ENCODE peak calls at places on chromosomes 7 and 10, in six cellular contexts. One of them, this sample, is unnamed.
A peak's percentile ranks its signal among the peaks of the same experiment; 100 is the strongest.

GRCh38 chr7:44515595-44516268 is 25.3 kb upstream of the NUDCD3 start:
- DNase-seq in globus pallidus: no peak
- DNase-seq in activated naive CD4-positive, alpha-beta T cell treated with anti-CD3 and anti-CD28 coated beads, Interleukin-2, amount 50 U/mL, for 72 hours: no peak
- DNase-seq in hippocampal formation: no peak
- DNase-seq in choroid plexus epithelial cell: no peak
- DNase-seq in right lobe of liver: no peak
- DNase-seq in this sample: no peak

GRCh38 chr7:42351313-42351935 is 114.4 kb upstream of the GLI3 start:
- DNase-seq in globus pallidus: no peak
- DNase-seq in activated naive CD4-positive, alpha-beta T cell treated with anti-CD3 and anti-CD28 coated beads, Interleukin-2, amount 50 U/mL, for 72 hours: no peak
- DNase-seq in hippocampal formation: no peak
- DNase-seq in choroid plexus epithelial cell: no peak
- DNase-seq in right lobe of liver: no peak
- DNase-seq in this sample: no peak

GRCh38 chr10:98528166-98528784 is 81.5 kb upstream of the HPS1 start:
- DNase-seq in globus pallidus: no peak
- DNase-seq in activated naive CD4-positive, alpha-beta T cell treated with anti-CD3 and anti-CD28 coated beads, Interleukin-2, amount 50 U/mL, for 72 hours: no peak
- DNase-seq in hippocampal formation: no peak
- DNase-seq in choroid plexus epithelial cell: no peak
- DNase-seq in right lobe of liver: no peak
- DNase-seq in this sample: peak; percentile 28

GRCh38 chr7:33061282-33061928 is 1.2 kb downstream of the NT5C3A start:
- DNase-seq in globus pallidus: no peak
- DNase-seq in activated naive CD4-positive, alpha-beta T cell treated with anti-CD3 and anti-CD28 coated beads, Interleukin-2, amount 50 U/mL, for 72 hours: no peak
- DNase-seq in hippocampal formation: no peak
- DNase-seq in choroid plexus epithelial cell: no peak
- DNase-seq in right lobe of liver: no peak
- DNase-seq in this sample: no peak

GRCh38 chr10:26887611-26888215 is 27.0 kb upstream of the ABI1 start:
- DNase-seq in globus pallidus: no peak
- DNase-seq in activated naive CD4-positive, alpha-beta T cell treated with anti-CD3 and anti-CD28 coated beads, Interleukin-2, amount 50 U/mL, for 72 hours: no peak
- DNase-seq in hippocampal formation: no peak
- DNase-seq in choroid plexus epithelial cell: no peak
- DNase-seq in right lobe of liver: no peak
- DNase-seq in this sample: no peak

GRCh38 chr7:158581440-158582088 is 6.1 kb downstream of the PTPRN2 start:
- DNase-seq in globus pallidus: no peak
- DNase-seq in activated naive CD4-positive, alpha-beta T cell treated with anti-CD3 and anti-CD28 coated beads, Interleukin-2, amount 50 U/mL, for 72 hours: no peak
- DNase-seq in hippocampal formation: no peak
- DNase-seq in choroid plexus epithelial cell: no peak
- DNase-seq in right lobe of liver: no peak
- DNase-seq in this sample: peak; percentile 98

GRCh38 chr10:30786131-30786530 is 156.6 kb upstream of the LYZL2 start:
- DNase-seq in globus pallidus: peak; percentile 48
- DNase-seq in activated naive CD4-positive, alpha-beta T cell treated with anti-CD3 and anti-CD28 coated beads, Interleukin-2, amount 50 U/mL, for 72 hours: no peak
- DNase-seq in hippocampal formation: no peak
- DNase-seq in choroid plexus epithelial cell: no peak
- DNase-seq in right lobe of liver: no peak
- DNase-seq in this sample: no peak

GRCh38 chr10:100970076-100970913 is 991 bp downstream of the SEMA4G start:
- DNase-seq in globus pallidus: no peak
- DNase-seq in activated naive CD4-positive, alpha-beta T cell treated with anti-CD3 and anti-CD28 coated beads, Interleukin-2, amount 50 U/mL, for 72 hours: no peak
- DNase-seq in hippocampal formation: no peak
- DNase-seq in choroid plexus epithelial cell: no peak
- DNase-seq in right lobe of liver: peak; percentile 77
- DNase-seq in this sample: no peak

GRCh38 chr7:120792091-120792860 is 65.7 kb downstream of the TSPAN12 start:
- DNase-seq in globus pallidus: peak; percentile 66
- DNase-seq in activated naive CD4-positive, alpha-beta T cell treated with anti-CD3 and anti-CD28 coated beads, Interleukin-2, amount 50 U/mL, for 72 hours: peak; percentile 70
- DNase-seq in hippocampal formation: peak; percentile 24
- DNase-seq in choroid plexus epithelial cell: peak; percentile 84
- DNase-seq in right lobe of liver: peak; percentile 79
- DNase-seq in this sample: peak; percentile 40

GRCh38 chr7:144936314-144936713 is 100.5 kb upstream of the TPK1 start:
- DNase-seq in globus pallidus: no peak
- DNase-seq in activated naive CD4-positive, alpha-beta T cell treated with anti-CD3 and anti-CD28 coated beads, Interleukin-2, amount 50 U/mL, for 72 hours: no peak
- DNase-seq in hippocampal formation: no peak
- DNase-seq in choroid plexus epithelial cell: no peak
- DNase-seq in right lobe of liver: no peak
- DNase-seq in this sample: no peak

GRCh38 chr7:116426428-116427156 is 72.9 kb upstream of the CAV2 start:
- DNase-seq in globus pallidus: no peak
- DNase-seq in activated naive CD4-positive, alpha-beta T cell treated with anti-CD3 and anti-CD28 coated beads, Interleukin-2, amount 50 U/mL, for 72 hours: no peak
- DNase-seq in hippocampal formation: no peak
- DNase-seq in choroid plexus epithelial cell: peak; percentile 92
- DNase-seq in right lobe of liver: no peak
- DNase-seq in this sample: no peak

GRCh38 chr7:107213193-107213788 is 44.5 kb downstream of the HBP1 start:
- DNase-seq in globus pallidus: no peak
- DNase-seq in activated naive CD4-positive, alpha-beta T cell treated with anti-CD3 and anti-CD28 coated beads, Interleukin-2, amount 50 U/mL, for 72 hours: no peak
- DNase-seq in hippocampal formation: no peak
- DNase-seq in choroid plexus epithelial cell: no peak
- DNase-seq in right lobe of liver: no peak
- DNase-seq in this sample: no peak

GRCh38 chr10:129063212-129063611 is 403.8 kb upstream of the MGMT start:
- DNase-seq in globus pallidus: no peak
- DNase-seq in activated naive CD4-positive, alpha-beta T cell treated with anti-CD3 and anti-CD28 coated beads, Interleukin-2, amount 50 U/mL, for 72 hours: no peak
- DNase-seq in hippocampal formation: no peak
- DNase-seq in choroid plexus epithelial cell: no peak
- DNase-seq in right lobe of liver: no peak
- DNase-seq in this sample: no peak

GRCh38 chr10:52903397-52903938 is 130.9 kb upstream of the MBL2 start:
- DNase-seq in globus pallidus: no peak
- DNase-seq in activated naive CD4-positive, alpha-beta T cell treated with anti-CD3 and anti-CD28 coated beads, Interleukin-2, amount 50 U/mL, for 72 hours: no peak
- DNase-seq in hippocampal formation: no peak
- DNase-seq in choroid plexus epithelial cell: no peak
- DNase-seq in right lobe of liver: no peak
- DNase-seq in this sample: no peak

GRCh38 chr7:2239242-2239641 is 2.8 kb downstream of the MRM2 start:
- DNase-seq in globus pallidus: no peak
- DNase-seq in activated naive CD4-positive, alpha-beta T cell treated with anti-CD3 and anti-CD28 coated beads, Interleukin-2, amount 50 U/mL, for 72 hours: no peak
- DNase-seq in hippocampal formation: no peak
- DNase-seq in choroid plexus epithelial cell: no peak
- DNase-seq in right lobe of liver: no peak
- DNase-seq in this sample: no peak

GRCh38 chr7:1301054-1301811 is 68.6 kb downstream of the UNCX start:
- DNase-seq in globus pallidus: no peak
- DNase-seq in activated naive CD4-positive, alpha-beta T cell treated with anti-CD3 and anti-CD28 coated beads, Interleukin-2, amount 50 U/mL, for 72 hours: no peak
- DNase-seq in hippocampal formation: no peak
- DNase-seq in choroid plexus epithelial cell: no peak
- DNase-seq in right lobe of liver: peak; percentile 13
- DNase-seq in this sample: no peak

GRCh38 chr10:101625821-101626412 is 37.8 kb downstream of the DPCD start:
- DNase-seq in globus pallidus: no peak
- DNase-seq in activated naive CD4-positive, alpha-beta T cell treated with anti-CD3 and anti-CD28 coated beads, Interleukin-2, amount 50 U/mL, for 72 hours: no peak
- DNase-seq in hippocampal formation: no peak
- DNase-seq in choroid plexus epithelial cell: no peak
- DNase-seq in right lobe of liver: no peak
- DNase-seq in this sample: no peak

GRCh38 chr10:66277481-66277880 is 648.4 kb upstream of the LRRTM3 start:
- DNase-seq in globus pallidus: no peak
- DNase-seq in activated naive CD4-positive, alpha-beta T cell treated with anti-CD3 and anti-CD28 coated beads, Interleukin-2, amount 50 U/mL, for 72 hours: no peak
- DNase-seq in hippocampal formation: no peak
- DNase-seq in choroid plexus epithelial cell: no peak
- DNase-seq in right lobe of liver: no peak
- DNase-seq in this sample: no peak

GRCh38 chr7:74092321-74092963 is 8.8 kb downstream of the LIMK1 start:
- DNase-seq in globus pallidus: no peak
- DNase-seq in activated naive CD4-positive, alpha-beta T cell treated with anti-CD3 and anti-CD28 coated beads, Interleukin-2, amount 50 U/mL, for 72 hours: no peak
- DNase-seq in hippocampal formation: no peak
- DNase-seq in choroid plexus epithelial cell: no peak
- DNase-seq in right lobe of liver: peak; percentile 52
- DNase-seq in this sample: no peak

GRCh38 chr7:2281556-2281955 is 32.7 kb downstream of the SNX8 start:
- DNase-seq in globus pallidus: peak; percentile 42
- DNase-seq in activated naive CD4-positive, alpha-beta T cell treated with anti-CD3 and anti-CD28 coated beads, Interleukin-2, amount 50 U/mL, for 72 hours: no peak
- DNase-seq in hippocampal formation: no peak
- DNase-seq in choroid plexus epithelial cell: peak; percentile 57
- DNase-seq in right lobe of liver: no peak
- DNase-seq in this sample: no peak

GRCh38 chr7:1979591-1980560 is 252.9 kb downstream of the MAD1L1 start:
- DNase-seq in globus pallidus: no peak
- DNase-seq in activated naive CD4-positive, alpha-beta T cell treated with anti-CD3 and anti-CD28 coated beads, Interleukin-2, amount 50 U/mL, for 72 hours: no peak
- DNase-seq in hippocampal formation: no peak
- DNase-seq in choroid plexus epithelial cell: no peak
- DNase-seq in right lobe of liver: peak; percentile 20
- DNase-seq in this sample: no peak

GRCh38 chr7:158405324-158405723 is 182.3 kb downstream of the PTPRN2 start:
- DNase-seq in globus pallidus: no peak
- DNase-seq in activated naive CD4-positive, alpha-beta T cell treated with anti-CD3 and anti-CD28 coated beads, Interleukin-2, amount 50 U/mL, for 72 hours: no peak
- DNase-seq in hippocampal formation: no peak
- DNase-seq in choroid plexus epithelial cell: no peak
- DNase-seq in right lobe of liver: no peak
- DNase-seq in this sample: no peak

GRCh38 chr7:7798510-7798909 is 80.1 kb upstream of the RPA3 start:
- DNase-seq in globus pallidus: no peak
- DNase-seq in activated naive CD4-positive, alpha-beta T cell treated with anti-CD3 and anti-CD28 coated beads, Interleukin-2, amount 50 U/mL, for 72 hours: no peak
- DNase-seq in hippocampal formation: no peak
- DNase-seq in choroid plexus epithelial cell: no peak
- DNase-seq in right lobe of liver: no peak
- DNase-seq in this sample: no peak

GRCh38 chr7:158080899-158081445 is 506.7 kb downstream of the PTPRN2 start:
- DNase-seq in globus pallidus: no peak
- DNase-seq in activated naive CD4-positive, alpha-beta T cell treated with anti-CD3 and anti-CD28 coated beads, Interleukin-2, amount 50 U/mL, for 72 hours: no peak
- DNase-seq in hippocampal formation: no peak
- DNase-seq in choroid plexus epithelial cell: no peak
- DNase-seq in right lobe of liver: no peak
- DNase-seq in this sample: no peak

GRCh38 chr10:101221479-101222246 is 7.6 kb downstream of the LBX1 start:
- DNase-seq in globus pallidus: no peak
- DNase-seq in activated naive CD4-positive, alpha-beta T cell treated with anti-CD3 and anti-CD28 coated beads, Interleukin-2, amount 50 U/mL, for 72 hours: no peak
- DNase-seq in hippocampal formation: no peak
- DNase-seq in choroid plexus epithelial cell: no peak
- DNase-seq in right lobe of liver: no peak
- DNase-seq in this sample: no peak

GRCh38 chr10:7563368-7563767 is 103.4 kb downstream of the ITIH5 start:
- DNase-seq in globus pallidus: no peak
- DNase-seq in activated naive CD4-positive, alpha-beta T cell treated with anti-CD3 and anti-CD28 coated beads, Interleukin-2, amount 50 U/mL, for 72 hours: no peak
- DNase-seq in hippocampal formation: no peak
- DNase-seq in choroid plexus epithelial cell: peak; percentile 19
- DNase-seq in right lobe of liver: peak; percentile 51
- DNase-seq in this sample: no peak

GRCh38 chr7:128078309-128078708 is 47.1 kb upstream of the LRRC4 start:
- DNase-seq in globus pallidus: no peak
- DNase-seq in activated naive CD4-positive, alpha-beta T cell treated with anti-CD3 and anti-CD28 coated beads, Interleukin-2, amount 50 U/mL, for 72 hours: no peak
- DNase-seq in hippocampal formation: no peak
- DNase-seq in choroid plexus epithelial cell: no peak
- DNase-seq in right lobe of liver: no peak
- DNase-seq in this sample: no peak

This sample was measured in NCI-H2029 treated with DMSO at 0.1 percent for 48 hours.